ENCODE peak calls at places on chromosomes 1 and 21, in six cellular contexts. X, G, D, Z, P and U are unnamed samples.

GRCh38 chr1:62772607-62773295 is 11.2 kb upstream of the ATG4C start:
- DNase-seq in D (no peak), Z (no peak), G (no peak), X (no peak), P (no peak), U (no peak)

GRCh38 chr1:22267413-22268257 is 124.7 kb upstream of the WNT4 start:
- DNase-seq in Z (no peak), D (no peak), P (no peak), G (no peak), X (no peak), U (no peak)

GRCh38 chr21:35111531-35111930 is 62.4 kb upstream of the RUNX1 start:
- DNase-seq in Z (no peak), G (no peak), P (no peak), X (no peak), D (no peak), U (no peak)

GRCh38 chr21:31878831-31879230 is 6.0 kb downstream of the HUNK start:
- DNase-seq in G (no peak), D (no peak), Z (no peak), P (no peak), X (no peak), U (no peak)

GRCh38 chr1:19372602-19373001 is 60.5 kb downstream of the SLC66A1 start:
- DNase-seq in X (no peak), D (no peak), Z (peak; percentile 65), G (peak; percentile 67), P (no peak), U (no peak)

GRCh38 chr1:202998836-202999750 is 8.1 kb upstream of the TMEM183A start:
- DNase-seq in Z (peak; percentile 45), G (peak; percentile 46), X (no peak), P (peak; percentile 60), D (no peak), U (peak; percentile 2)

GRCh38 chr1:6239950-6240768 is 3.8 kb upstream of the HES3 start:
- DNase-seq in P (no peak), X (no peak), G (no peak), D (no peak), Z (peak; percentile 77), U (no peak)

GRCh38 chr1:46725736-46726108 is 6.8 kb upstream of the EFCAB14 start:
- DNase-seq in G (no peak), Z (peak; percentile 18), P (no peak), X (no peak), D (no peak), U (no peak)

GRCh38 chr1:220300442-220301121 is 28.3 kb upstream of the RAB3GAP2 start:
- DNase-seq in Z (peak; percentile 90), P (peak; percentile 64), G (peak; percentile 80), X (peak; percentile 89), D (peak; percentile 51), U (peak; percentile 61)

GRCh38 chr1:218481116-218481775 is 136.1 kb downstream of the TGFB2 start:
- DNase-seq in P (peak; percentile 73), X (no peak), Z (peak; percentile 91), G (no peak), D (no peak), U (no peak)

GRCh38 chr1:241963722-241964121 is 6.2 kb downstream of the BECN2 start:
- DNase-seq in X (no peak), G (no peak), P (no peak), D (no peak), Z (peak; percentile 17), U (no peak)

GRCh38 chr1:156491151-156491949 is 9.2 kb downstream of the MEF2D start:
- DNase-seq in P (no peak), D (no peak), Z (no peak), G (no peak), X (no peak), U (no peak)

GRCh38 chr1:156492013-156492590 is 8.5 kb downstream of the MEF2D start:
- DNase-seq in Z (no peak), P (no peak), X (no peak), D (no peak), G (no peak), U (no peak)

GRCh38 chr1:156489166-156489934 is 11.2 kb downstream of the MEF2D start:
- DNase-seq in D (no peak), Z (no peak), G (no peak), X (no peak), P (no peak), U (no peak)

GRCh38 chr1:156489935-156490293 is 10.7 kb downstream of the MEF2D start:
- DNase-seq in G (no peak), X (no peak), D (no peak), P (no peak), Z (no peak), U (no peak)

DNA sequence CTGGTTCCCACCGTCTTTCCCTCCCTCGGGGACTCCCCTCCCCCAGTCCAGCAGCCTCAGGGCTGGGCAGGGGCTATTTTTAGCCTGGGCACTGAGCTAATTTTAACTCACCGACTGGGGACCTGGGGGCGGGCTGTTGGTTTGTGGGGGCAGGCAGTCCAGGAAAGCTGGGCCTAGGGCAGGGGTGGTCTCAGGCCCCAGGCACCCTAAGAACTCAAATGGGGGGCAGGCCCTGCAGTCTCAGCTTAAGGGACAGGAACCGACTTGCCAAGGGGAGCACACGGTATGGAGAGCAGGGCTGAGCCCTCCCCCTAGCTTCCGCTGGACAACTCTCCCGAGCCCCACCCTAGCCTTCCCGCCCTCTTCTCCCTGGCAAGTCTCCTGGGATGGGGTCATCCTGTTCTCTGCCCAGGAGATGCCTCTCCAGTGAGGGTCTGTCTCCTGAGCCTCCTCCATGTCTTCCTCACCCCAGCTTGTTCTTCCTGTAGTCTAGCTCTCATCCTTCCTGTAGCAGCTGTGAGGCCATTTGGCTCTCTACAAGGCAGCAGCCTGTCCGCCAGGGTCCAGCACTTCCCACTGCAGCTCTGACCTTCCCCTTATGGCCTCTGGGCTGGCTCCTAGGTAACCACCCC is 10.1 kb downstream of the MEF2D start:
- DNase-seq in P (peak; percentile 33), D (no peak), G (peak; percentile 57), Z (no peak), X (no peak), U (no peak)
- TF ChIP-seq CTCF in P (no peak), D (peak; percentile 30), G (no peak), Z (peak; percentile 35), X (peak; percentile 49), U (no peak)

GRCh38 chr1:53145942-53146708 is 3.7 kb upstream of the SLC1A7 start:
- DNase-seq in X (peak; percentile 98), D (no peak), Z (peak; percentile 100), P (peak; percentile 95), G (peak; percentile 73), U (peak; percentile 95)
- TF ChIP-seq CTCF in X (no peak), D (no peak), Z (no peak), P (no peak), G (no peak), U (no peak)

DNA sequence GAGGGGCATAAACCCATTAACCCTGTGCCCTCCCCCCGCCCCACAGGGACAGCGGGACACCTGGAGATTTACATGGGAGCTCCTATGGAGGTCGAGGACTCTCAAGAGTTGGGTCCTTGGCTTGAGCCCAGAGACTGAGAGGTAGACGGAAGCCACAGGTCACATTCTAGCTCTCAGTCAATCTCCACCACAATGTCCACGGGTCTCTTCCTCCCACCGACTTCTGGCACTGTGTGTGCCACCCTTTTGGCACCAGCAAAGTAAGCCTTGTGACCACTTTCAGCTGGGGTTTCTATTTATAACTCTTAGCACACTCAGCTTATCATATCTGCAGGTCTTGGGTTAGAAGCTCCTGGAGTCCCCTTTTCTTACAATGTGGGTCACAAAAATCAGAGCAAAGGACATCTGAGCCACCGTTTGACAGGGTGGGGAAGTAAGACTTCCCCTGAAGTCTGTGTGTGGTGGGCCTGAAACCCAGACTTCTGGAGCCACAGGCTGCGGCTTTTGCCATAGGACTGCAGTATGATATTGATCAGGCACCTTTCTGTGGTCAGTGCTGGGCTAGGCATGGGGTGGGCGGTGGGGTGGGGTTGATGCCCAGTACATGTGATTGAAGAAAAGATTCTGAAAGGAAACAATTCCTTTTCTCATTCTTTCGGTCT is 28.3 kb downstream of the NCMAP start:
- DNase-seq in D (no peak), Z (no peak), G (no peak), P (no peak), X (no peak), U (no peak)
- TF ChIP-seq CTCF in D (no peak), Z (no peak), G (no peak), P (no peak), X (no peak), U (no peak)

DNA sequence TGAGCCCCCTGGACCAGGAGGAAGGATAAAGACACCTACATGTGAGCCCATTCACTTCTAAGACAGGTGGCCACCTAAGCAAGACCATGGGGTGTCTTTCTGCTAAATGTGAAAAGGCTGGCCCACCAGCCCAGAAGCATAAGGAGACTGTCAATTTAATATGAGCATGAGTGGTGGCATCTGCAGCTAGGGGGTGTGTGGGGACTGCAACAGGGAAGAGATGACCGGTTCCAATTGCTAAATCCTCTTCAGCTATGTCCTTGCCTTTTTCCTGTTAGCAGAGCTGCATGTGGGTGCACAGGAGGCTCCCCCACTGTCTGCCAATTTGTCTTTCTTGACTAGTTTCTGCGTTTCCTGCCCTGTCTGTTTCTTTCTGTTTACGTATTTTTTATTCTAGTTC is 22.3 kb upstream of the BMP8A start:
- DNase-seq in Z (no peak), X (no peak), D (no peak), P (no peak), G (no peak), U (no peak)
- TF ChIP-seq CTCF in Z (no peak), X (no peak), D (no peak), P (no peak), G (no peak), U (no peak)

GRCh38 chr1:51341876-51342496 is 11.6 kb upstream of the TTC39A start:
- DNase-seq in X (no peak), P (peak; percentile 21), Z (no peak), D (no peak), G (no peak), U (no peak)
- TF ChIP-seq CTCF in X (no peak), P (no peak), Z (no peak), D (no peak), G (no peak), U (no peak)

GRCh38 chr1:248243204-248243603 is 12.0 kb downstream of the OR2M4 start:
- DNase-seq in P (peak; percentile 31), D (no peak), G (no peak), X (no peak), Z (peak; percentile 14), U (no peak)
- TF ChIP-seq CTCF in P (no peak), D (no peak), G (no peak), X (peak; percentile 50), Z (peak; percentile 51), U (peak; percentile 36)

DNA sequence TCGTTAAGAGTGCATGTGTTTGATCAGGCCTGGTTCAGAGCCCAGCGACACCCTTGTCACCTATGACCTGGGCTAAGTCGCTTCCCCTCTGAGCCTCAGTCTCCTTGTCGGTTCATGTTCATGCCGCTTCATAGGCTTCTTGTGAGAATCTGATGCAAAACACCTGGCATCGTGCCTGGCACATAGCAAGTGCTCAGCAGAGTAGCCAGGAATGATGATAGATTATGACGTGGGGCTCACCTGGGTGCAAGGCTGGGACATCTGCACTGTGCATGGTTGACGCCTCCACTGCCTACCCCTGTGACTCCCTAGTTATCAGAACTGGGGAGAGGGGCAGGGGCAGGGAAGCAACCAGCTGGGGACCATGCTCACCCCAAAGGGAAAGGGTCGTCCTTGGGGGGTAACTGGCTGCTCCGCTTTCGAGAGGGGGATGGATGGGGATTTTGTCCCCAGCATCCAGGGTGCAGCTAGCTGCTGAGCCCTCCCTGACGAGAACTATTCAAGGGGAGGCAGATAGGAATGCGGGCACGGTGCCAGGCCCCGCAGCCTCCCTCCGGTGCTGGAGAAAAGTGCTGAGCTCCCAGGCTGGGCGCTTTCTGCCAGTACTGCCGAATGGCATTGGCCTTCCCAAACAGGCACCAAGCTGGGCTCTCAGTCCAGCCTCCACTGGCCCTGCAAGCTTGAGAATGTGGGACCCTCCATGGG is 9.3 kb downstream of the EFHD2 start:
- DNase-seq in G (no peak), Z (no peak), X (no peak), P (no peak), D (no peak), U (no peak)
- TF ChIP-seq CTCF in G (no peak), Z (no peak), X (no peak), P (no peak), D (no peak), U (no peak)

GRCh38 chr1:179251675-179252074 is 22.2 kb upstream of the ABL2 start:
- DNase-seq in D (no peak), G (no peak), P (peak; percentile 59), Z (peak; percentile 63), X (peak; percentile 9), U (peak; percentile 16)
- TF ChIP-seq CTCF in D (no peak), G (peak; percentile 18), P (peak; percentile 72), Z (peak; percentile 70), X (peak; percentile 55), U (peak; percentile 54)